ENCODE peak calls at places on chromosomes 3 and 15, in nine cellular contexts. X, I, H, B, A, N, D, T and M are unnamed samples.

GRCh38 chr3:154193174-154193573 is 72.0 kb downstream of the ARHGEF26 start:
- DNase-seq in X (no peak), I (no peak), H (no peak), B (no peak), A (peak), N (peak), D (no peak), T (no peak), M (no peak)

GRCh38 chr3:106086636-106087035 is 217.8 kb upstream of the CBLB start:
- DNase-seq in X (no peak), I (no peak), H (no peak), B (no peak), A (peak), N (no peak), D (no peak), T (no peak), M (no peak)

GRCh38 chr3:94990952-94991705 is 928.3 kb downstream of the NSUN3 start:
- DNase-seq in X (no peak), I (no peak), H (no peak), B (no peak), A (no peak), N (no peak), D (no peak), T (no peak), M (peak)

GRCh38 chr15:49890689-49891088 is 228.3 kb downstream of the ATP8B4 start:
- DNase-seq in X (no peak), I (no peak), H (no peak), B (no peak), A (no peak), N (no peak), D (no peak), T (no peak), M (no peak)

GRCh38 chr3:157502916-157503620 is at the start of gene VEPH1:
- DNase-seq in X (no peak), I (no peak), H (no peak), B (no peak), A (peak), N (peak), D (no peak), T (no peak), M (no peak)

GRCh38 chr15:90814193-90814811 is 54.1 kb upstream of the FURIN start:
- DNase-seq in X (no peak), I (no peak), H (no peak), B (no peak), A (no peak), N (no peak), D (peak), T (no peak), M (no peak)

GRCh38 chr3:53201190-53201504 is 40.1 kb downstream of the PRKCD start:
- DNase-seq in X (no peak), I (no peak), H (no peak), B (no peak), A (no peak), N (no peak), D (no peak), T (no peak), M (no peak)

GRCh38 chr15:31887246-31887645 is 143.1 kb upstream of the CHRNA7 start:
- DNase-seq in X (peak), I (no peak), H (no peak), B (no peak), A (no peak), N (no peak), D (no peak), T (no peak), M (no peak)

GRCh38 chr3:62295571-62295970 is 77.8 kb downstream of the FEZF2 start:
- DNase-seq in X (no peak), I (no peak), H (no peak), B (no peak), A (no peak), N (no peak), D (no peak), T (no peak), M (no peak)

GRCh38 chr15:96332854-96333193 is 2.3 kb downstream of the NR2F2 start:
- DNase-seq in X (no peak), I (no peak), H (no peak), B (no peak), A (peak), N (peak), D (peak), T (no peak), M (no peak)

GRCh38 chr15:87863152-87863551 is 393.4 kb downstream of the NTRK3 start:
- DNase-seq in X (no peak), I (no peak), H (no peak), B (no peak), A (no peak), N (no peak), D (peak), T (no peak), M (no peak)

GRCh38 chr3:97952280-97952679 is 20.0 kb downstream of the RIOX2 start:
- DNase-seq in X (no peak), I (peak), H (no peak), B (no peak), A (peak), N (peak), D (peak), T (no peak), M (no peak)

GRCh38 chr15:27832263-27832647 is 266.9 kb downstream of the OCA2 start:
- DNase-seq in X (no peak), I (no peak), H (no peak), B (no peak), A (no peak), N (no peak), D (no peak), T (no peak), M (no peak)

GRCh38 chr3:25137606-25138005 is 290.5 kb upstream of the RARB start:
- DNase-seq in X (no peak), I (no peak), H (no peak), B (no peak), A (no peak), N (no peak), D (no peak), T (no peak), M (no peak)

GRCh38 chr3:10702961-10703740 is 112.9 kb upstream of the SLC6A11 start:
- DNase-seq in X (no peak), I (no peak), H (peak), B (no peak), A (no peak), N (no peak), D (no peak), T (no peak), M (peak)

GRCh38 chr3:159619341-159619885 is 369.2 kb upstream of the IL12A start:
- DNase-seq in X (peak), I (peak), H (peak), B (no peak), A (peak), N (peak), D (peak), T (no peak), M (peak)

GRCh38 chr15:64222573-64223361 is 59.9 kb upstream of the PPIB start:
- DNase-seq in X (no peak), I (no peak), H (no peak), B (no peak), A (peak), N (no peak), D (peak), T (no peak), M (no peak)

GRCh38 chr15:63371297-63371918 is 10.2 kb downstream of the CA12 start:
- DNase-seq in X (no peak), I (peak), H (no peak), B (no peak), A (peak), N (peak), D (peak), T (no peak), M (no peak)

GRCh38 chr15:32649336-32649735 is 7.8 kb downstream of the SCG5 start:
- DNase-seq in X (no peak), I (no peak), H (peak), B (no peak), A (peak), N (peak), D (no peak), T (no peak), M (no peak)

GRCh38 chr3:112004187-112004586 is 5.5 kb downstream of the TAGLN3 start:
- DNase-seq in X (no peak), I (no peak), H (no peak), B (no peak), A (no peak), N (no peak), D (no peak), T (no peak), M (no peak)

GRCh38 chr3:65955792-65956477 is 82.8 kb downstream of the MAGI1 start:
- DNase-seq in X (no peak), I (no peak), H (no peak), B (no peak), A (peak), N (peak), D (peak), T (no peak), M (no peak)

GRCh38 chr15:58921267-58921666 is 12.2 kb downstream of the SLTM start:
- DNase-seq in X (no peak), I (no peak), H (no peak), B (no peak), A (peak), N (no peak), D (peak), T (no peak), M (no peak)

GRCh38 chr3:48088056-48088748 is 72.0 kb upstream of the MAP4 start:
- DNase-seq in X (no peak), I (no peak), H (peak), B (no peak), A (peak), N (peak), D (peak), T (no peak), M (no peak)

GRCh38 chr3:127672429-127673190 is at the start of gene ABTB1:
- DNase-seq in X (peak), I (no peak), H (peak), B (peak), A (peak), N (peak), D (peak), T (peak), M (peak)

GRCh38 chr3:125322166-125322565 is 53.0 kb downstream of the ZNF148 start:
- DNase-seq in X (peak), I (no peak), H (peak), B (no peak), A (peak), N (no peak), D (peak), T (no peak), M (no peak)